ENCODE peak calls at places on chromosomes 5 and 9, in four cellular contexts. S is HT1080, N is Right ventricle myocardium superior, T is ovary. X is an unnamed sample.

GRCh38 chr5:61100425-61100824 is 61.8 kb downstream of the SMIM15 start:
- DNase-seq in S (no peak), N (no peak), T (no peak), X (no peak)

GRCh38 chr5:61631438-61631941 is 299.4 kb downstream of the ZSWIM6 start:
- DNase-seq in S (no peak), N (peak; percentile 87), T (peak; percentile 61), X (no peak)

GRCh38 chr5:133309981-133310630 is 258.3 kb downstream of the HSPA4 start:
- DNase-seq in S (no peak), N (no peak), T (no peak), X (no peak)

GRCh38 chr5:143921525-143922311 is 109.8 kb downstream of the HMHB1 start:
- DNase-seq in S (peak; percentile 86), N (no peak), T (no peak), X (peak; percentile 91)

GRCh38 chr5:127428748-127429147 is 88.7 kb upstream of the PRRC1 start:
- DNase-seq in S (no peak), N (no peak), T (no peak), X (no peak)

GRCh38 chr5:53099546-53099945 is 10.0 kb downstream of the MOCS2 start:
- DNase-seq in S (no peak), N (no peak), T (no peak), X (no peak)

GRCh38 chr5:87539839-87540238 is 127.1 kb upstream of the CCNH start:
- DNase-seq in S (no peak), N (no peak), T (no peak), X (no peak)

GRCh38 chr5:56481147-56481997 is 248.2 kb upstream of the ANKRD55 start:
- DNase-seq in S (no peak), N (peak; percentile 72), T (peak; percentile 77), X (peak; percentile 46)

GRCh38 chr5:170426149-170426767 is 37.1 kb upstream of the KCNMB1 start:
- DNase-seq in S (no peak), N (no peak), T (no peak), X (no peak)

GRCh38 chr5:172561151-172561550 is 79.9 kb upstream of the NEURL1B start:
- DNase-seq in S (no peak), N (no peak), T (no peak), X (peak; percentile 97)

GRCh38 chr5:33300209-33300742 is 140.5 kb upstream of the TARS1 start:
- DNase-seq in S (no peak), N (no peak), T (no peak), X (no peak)

GRCh38 chr9:110580850-110581249 is 1.3 kb upstream of the SVEP1 start:
- DNase-seq in S (no peak), N (no peak), T (no peak), X (peak; percentile 82)

GRCh38 chr9:122261469-122261881 is 3.2 kb downstream of the RBM18 start:
- DNase-seq in S (no peak), N (peak; percentile 68), T (peak; percentile 76), X (peak; percentile 32)

GRCh38 chr9:38031594-38031993 is 37.4 kb downstream of the SHB start:
- DNase-seq in S (no peak), N (no peak), T (no peak), X (no peak)

GRCh38 chr5:164233796-164234195 is 728.4 kb downstream of the MAT2B start:
- DNase-seq in S (no peak), N (no peak), T (no peak), X (peak; percentile 9)

GRCh38 chr5:10594591-10595210 is 30.8 kb downstream of the ANKRD33B start:
- DNase-seq in S (peak; percentile 58), N (no peak), T (no peak), X (no peak)

GRCh38 chr9:135769489-135770202 is 67.7 kb downstream of the KCNT1 start:
- DNase-seq in S (no peak), N (no peak), T (no peak), X (no peak)

GRCh38 chr5:35029333-35029732 is 18.4 kb downstream of the AGXT2 start:
- DNase-seq in S (peak; percentile 89), N (no peak), T (no peak), X (peak; percentile 21)

GRCh38 chr5:80516826-80517225 is 28.9 kb downstream of the FAM151B start:
- DNase-seq in S (peak; percentile 81), N (no peak), T (no peak), X (peak; percentile 85)

GRCh38 chr9:100082786-100083185 is 16.0 kb downstream of the ERP44 start:
- DNase-seq in S (no peak), N (no peak), T (no peak), X (no peak)

GRCh38 chr9:5629312-5630037 is 568 bp downstream of the RIC1 start:
- DNase-seq in S (peak; percentile 34), N (peak; percentile 75), T (no peak), X (peak; percentile 18)

GRCh38 chr9:130043654-130044623 is 950 bp upstream of the FNBP1 start:
- DNase-seq in S (no peak), N (peak; percentile 67), T (peak; percentile 57), X (no peak)

GRCh38 chr5:148972958-148973357 is 89.9 kb downstream of the SH3TC2 start:
- DNase-seq in S (peak; percentile 97), N (no peak), T (no peak), X (peak; percentile 93)

GRCh38 chr9:14423816-14424261 is 109.9 kb upstream of the NFIB start:
- DNase-seq in S (peak; percentile 86), N (no peak), T (no peak), X (peak; percentile 8)

GRCh38 chr9:18185196-18185595 is 288.8 kb upstream of the ADAMTSL1 start:
- DNase-seq in S (peak; percentile 11), N (no peak), T (no peak), X (peak; percentile 27)

GRCh38 chr5:93607367-93608258 is 24.6 kb downstream of the NR2F1 start:
- DNase-seq in S (peak; percentile 45), N (no peak), T (no peak), X (peak; percentile 35)

GRCh38 chr9:133514475-133515239 is 10.1 kb downstream of the MYMK start:
- DNase-seq in S (no peak), N (peak; percentile 89), T (peak; percentile 88), X (no peak)

GRCh38 chr9:101235105-101235866 is 149.5 kb downstream of the BAAT start:
- DNase-seq in S (peak; percentile 13), N (no peak), T (no peak), X (peak; percentile 28)

GRCh38 chr9:34974664-34975063 is 14.9 kb upstream of the DNAJB5 start:
- DNase-seq in S (no peak), N (no peak), T (no peak), X (no peak)

GRCh38 chr5:138945421-138946240 is 70.5 kb upstream of the LRRTM2 start:
- DNase-seq in S (no peak), N (no peak), T (no peak), X (no peak)

GRCh38 chr5:64347308-64347707 is 158.5 kb upstream of the RGS7BP start:
- DNase-seq in S (no peak), N (no peak), T (no peak), X (peak; percentile 4)

GRCh38 chr5:180117378-180117725 is 45.8 kb upstream of the RNF130 start:
- DNase-seq in S (no peak), N (peak; percentile 8), T (no peak), X (no peak)

GRCh38 chr5:108753331-108753730 is 5.6 kb downstream of the FER start:
- DNase-seq in S (no peak), N (no peak), T (no peak), X (no peak)

GRCh38 chr9:80789831-80790230 is 899.5 kb downstream of the TLE1 start:
- DNase-seq in S (no peak), N (no peak), T (no peak), X (no peak)

GRCh38 chr5:167166696-167167095 is 1124.7 kb upstream of the WWC1 start:
- DNase-seq in S (no peak), N (no peak), T (no peak), X (no peak)

GRCh38 chr5:380701-381309 is 59.3 kb downstream of the AHRR start:
- DNase-seq in S (no peak), N (no peak), T (no peak), X (no peak)

GRCh38 chr9:134776080-134776796 is 104.4 kb upstream of the FCN2 start:
- DNase-seq in S (no peak), N (no peak), T (no peak), X (no peak)

GRCh38 chr9:127506814-127507750 is 55.8 kb downstream of the LRSAM1 start:
- DNase-seq in S (peak; percentile 76), N (no peak), T (no peak), X (no peak)

GRCh38 chr9:135479469-135480052 is at the start of gene PPP1R26:
- DNase-seq in S (no peak), N (peak; percentile 67), T (no peak), X (peak; percentile 34)